ENCODE peak calls at places on chromosomes 3 and 15, in nine cellular contexts. One of them, this sample, is unnamed.

GRCh38 chr3:113741086-113741485 is 5.0 kb downstream of the NAA50 start:
- DNase-seq in NCI-H1105: no peak
- DNase-seq in endothelial cell: no peak
- DNase-seq in neural crest cell: no peak
- DNase-seq in 8988T: no peak
- DNase-seq in transverse colon: no peak
- DNase-seq in GDM1: no peak
- DNase-seq in HS-27A: no peak
- DNase-seq in activated T-cell treated with anti-CD3 and anti-CD28 coated beads for 24 hours: no peak
- DNase-seq in this sample: no peak

GRCh38 chr3:17580901-17581300 is 161.5 kb downstream of the TBC1D5 start:
- DNase-seq in NCI-H1105: no peak
- DNase-seq in endothelial cell: no peak
- DNase-seq in neural crest cell: no peak
- DNase-seq in 8988T: no peak
- DNase-seq in transverse colon: no peak
- DNase-seq in GDM1: no peak
- DNase-seq in HS-27A: no peak
- DNase-seq in activated T-cell treated with anti-CD3 and anti-CD28 coated beads for 24 hours: no peak
- DNase-seq in this sample: no peak

GRCh38 chr3:23096041-23096440 is 107.1 kb upstream of the UBE2E2 start:
- DNase-seq in NCI-H1105: no peak
- DNase-seq in endothelial cell: no peak
- DNase-seq in neural crest cell: no peak
- DNase-seq in 8988T: no peak
- DNase-seq in transverse colon: no peak
- DNase-seq in GDM1: no peak
- DNase-seq in HS-27A: no peak
- DNase-seq in activated T-cell treated with anti-CD3 and anti-CD28 coated beads for 24 hours: no peak
- DNase-seq in this sample: no peak

GRCh38 chr15:43523646-43524045 is 6.2 kb downstream of the MAP1A start:
- DNase-seq in NCI-H1105: no peak
- DNase-seq in endothelial cell: no peak
- DNase-seq in neural crest cell: no peak
- DNase-seq in 8988T: no peak
- DNase-seq in transverse colon: no peak
- DNase-seq in GDM1: no peak
- DNase-seq in HS-27A: no peak
- DNase-seq in activated T-cell treated with anti-CD3 and anti-CD28 coated beads for 24 hours: no peak
- DNase-seq in this sample: no peak

GRCh38 chr3:13654330-13655073 is 105.6 kb downstream of the FBLN2 start:
- DNase-seq in NCI-H1105: no peak
- DNase-seq in endothelial cell: peak
- DNase-seq in neural crest cell: peak
- DNase-seq in 8988T: no peak
- DNase-seq in transverse colon: no peak
- DNase-seq in GDM1: no peak
- DNase-seq in HS-27A: no peak
- DNase-seq in activated T-cell treated with anti-CD3 and anti-CD28 coated beads for 24 hours: no peak
- DNase-seq in this sample: no peak

GRCh38 chr3:108099679-108100428 is 9.0 kb upstream of the CD47 start:
- DNase-seq in NCI-H1105: no peak
- DNase-seq in endothelial cell: no peak
- DNase-seq in neural crest cell: no peak
- DNase-seq in 8988T: no peak
- DNase-seq in transverse colon: no peak
- DNase-seq in GDM1: peak
- DNase-seq in HS-27A: no peak
- DNase-seq in activated T-cell treated with anti-CD3 and anti-CD28 coated beads for 24 hours: no peak
- DNase-seq in this sample: no peak

GRCh38 chr15:71093089-71094024 is 21.9 kb upstream of the THSD4 start:
- DNase-seq in NCI-H1105: peak
- DNase-seq in endothelial cell: no peak
- DNase-seq in neural crest cell: no peak
- DNase-seq in 8988T: no peak
- DNase-seq in transverse colon: peak
- DNase-seq in GDM1: no peak
- DNase-seq in HS-27A: peak
- DNase-seq in activated T-cell treated with anti-CD3 and anti-CD28 coated beads for 24 hours: no peak
- DNase-seq in this sample: no peak

GRCh38 chr3:45929042-45929679 is 14.1 kb upstream of the CXCR6 start:
- DNase-seq in NCI-H1105: no peak
- DNase-seq in endothelial cell: peak
- DNase-seq in neural crest cell: peak
- DNase-seq in 8988T: peak
- DNase-seq in transverse colon: peak
- DNase-seq in GDM1: peak
- DNase-seq in HS-27A: no peak
- DNase-seq in activated T-cell treated with anti-CD3 and anti-CD28 coated beads for 24 hours: peak
- DNase-seq in this sample: no peak

GRCh38 chr3:172454180-172454579 is 5.9 kb upstream of the GHSR start:
- DNase-seq in NCI-H1105: no peak
- DNase-seq in endothelial cell: no peak
- DNase-seq in neural crest cell: no peak
- DNase-seq in 8988T: no peak
- DNase-seq in transverse colon: no peak
- DNase-seq in GDM1: no peak
- DNase-seq in HS-27A: no peak
- DNase-seq in activated T-cell treated with anti-CD3 and anti-CD28 coated beads for 24 hours: no peak
- DNase-seq in this sample: no peak

GRCh38 chr3:15819043-15819442 is 21.3 kb upstream of the ANKRD28 start:
- DNase-seq in NCI-H1105: no peak
- DNase-seq in endothelial cell: no peak
- DNase-seq in neural crest cell: no peak
- DNase-seq in 8988T: no peak
- DNase-seq in transverse colon: no peak
- DNase-seq in GDM1: no peak
- DNase-seq in HS-27A: no peak
- DNase-seq in activated T-cell treated with anti-CD3 and anti-CD28 coated beads for 24 hours: no peak
- DNase-seq in this sample: no peak

GRCh38 chr3:72888546-72889309 is 882 bp downstream of the GXYLT2 start:
- DNase-seq in NCI-H1105: no peak
- DNase-seq in endothelial cell: peak
- DNase-seq in neural crest cell: peak
- DNase-seq in 8988T: no peak
- DNase-seq in transverse colon: peak
- DNase-seq in GDM1: no peak
- DNase-seq in HS-27A: no peak
- DNase-seq in activated T-cell treated with anti-CD3 and anti-CD28 coated beads for 24 hours: no peak
- DNase-seq in this sample: no peak

GRCh38 chr3:99330281-99330680 is 308.1 kb upstream of the COL8A1 start:
- DNase-seq in NCI-H1105: no peak
- DNase-seq in endothelial cell: no peak
- DNase-seq in neural crest cell: no peak
- DNase-seq in 8988T: no peak
- DNase-seq in transverse colon: no peak
- DNase-seq in GDM1: no peak
- DNase-seq in HS-27A: no peak
- DNase-seq in activated T-cell treated with anti-CD3 and anti-CD28 coated beads for 24 hours: no peak
- DNase-seq in this sample: no peak

GRCh38 chr3:139839034-139839433 is 96.0 kb upstream of the CLSTN2 start:
- DNase-seq in NCI-H1105: no peak
- DNase-seq in endothelial cell: no peak
- DNase-seq in neural crest cell: no peak
- DNase-seq in 8988T: no peak
- DNase-seq in transverse colon: no peak
- DNase-seq in GDM1: no peak
- DNase-seq in HS-27A: no peak
- DNase-seq in activated T-cell treated with anti-CD3 and anti-CD28 coated beads for 24 hours: no peak
- DNase-seq in this sample: no peak

GRCh38 chr3:179069762-179070390 is 1.7 kb downstream of the ZMAT3 start:
- DNase-seq in NCI-H1105: peak
- DNase-seq in endothelial cell: no peak
- DNase-seq in neural crest cell: no peak
- DNase-seq in 8988T: no peak
- DNase-seq in transverse colon: no peak
- DNase-seq in GDM1: no peak
- DNase-seq in HS-27A: no peak
- DNase-seq in activated T-cell treated with anti-CD3 and anti-CD28 coated beads for 24 hours: no peak
- DNase-seq in this sample: no peak

GRCh38 chr3:36796896-36797295 is 32.5 kb upstream of the DCLK3 start:
- DNase-seq in NCI-H1105: no peak
- DNase-seq in endothelial cell: no peak
- DNase-seq in neural crest cell: no peak
- DNase-seq in 8988T: no peak
- DNase-seq in transverse colon: no peak
- DNase-seq in GDM1: no peak
- DNase-seq in HS-27A: no peak
- DNase-seq in activated T-cell treated with anti-CD3 and anti-CD28 coated beads for 24 hours: no peak
- DNase-seq in this sample: no peak

GRCh38 chr3:87076951-87077350 is 86.0 kb upstream of the VGLL3 start:
- DNase-seq in NCI-H1105: no peak
- DNase-seq in endothelial cell: no peak
- DNase-seq in neural crest cell: no peak
- DNase-seq in 8988T: no peak
- DNase-seq in transverse colon: no peak
- DNase-seq in GDM1: no peak
- DNase-seq in HS-27A: peak
- DNase-seq in activated T-cell treated with anti-CD3 and anti-CD28 coated beads for 24 hours: no peak
- DNase-seq in this sample: no peak

GRCh38 chr3:13021141-13021933 is 51.9 kb downstream of the IQSEC1 start:
- DNase-seq in NCI-H1105: peak
- DNase-seq in endothelial cell: no peak
- DNase-seq in neural crest cell: no peak
- DNase-seq in 8988T: no peak
- DNase-seq in transverse colon: no peak
- DNase-seq in GDM1: no peak
- DNase-seq in HS-27A: no peak
- DNase-seq in activated T-cell treated with anti-CD3 and anti-CD28 coated beads for 24 hours: no peak
- DNase-seq in this sample: no peak

GRCh38 chr15:87131067-87131466 is 1051.4 kb downstream of the AGBL1 start:
- DNase-seq in NCI-H1105: no peak
- DNase-seq in endothelial cell: no peak
- DNase-seq in neural crest cell: no peak
- DNase-seq in 8988T: no peak
- DNase-seq in transverse colon: no peak
- DNase-seq in GDM1: no peak
- DNase-seq in HS-27A: no peak
- DNase-seq in activated T-cell treated with anti-CD3 and anti-CD28 coated beads for 24 hours: no peak
- DNase-seq in this sample: no peak

GRCh38 chr3:190807719-190808375 is 54.6 kb downstream of the GMNC start:
- DNase-seq in NCI-H1105: peak
- DNase-seq in endothelial cell: no peak
- DNase-seq in neural crest cell: no peak
- DNase-seq in 8988T: no peak
- DNase-seq in transverse colon: no peak
- DNase-seq in GDM1: no peak
- DNase-seq in HS-27A: no peak
- DNase-seq in activated T-cell treated with anti-CD3 and anti-CD28 coated beads for 24 hours: no peak
- DNase-seq in this sample: no peak

GRCh38 chr15:69740684-69741083 is 288.1 kb downstream of the RPLP1 start:
- DNase-seq in NCI-H1105: no peak
- DNase-seq in endothelial cell: no peak
- DNase-seq in neural crest cell: no peak
- DNase-seq in 8988T: no peak
- DNase-seq in transverse colon: no peak
- DNase-seq in GDM1: no peak
- DNase-seq in HS-27A: no peak
- DNase-seq in activated T-cell treated with anti-CD3 and anti-CD28 coated beads for 24 hours: no peak
- DNase-seq in this sample: no peak

GRCh38 chr15:40731034-40731433 is 24.0 kb downstream of the RMDN3 start:
- DNase-seq in NCI-H1105: no peak
- DNase-seq in endothelial cell: no peak
- DNase-seq in neural crest cell: no peak
- DNase-seq in 8988T: no peak
- DNase-seq in transverse colon: no peak
- DNase-seq in GDM1: no peak
- DNase-seq in HS-27A: no peak
- DNase-seq in activated T-cell treated with anti-CD3 and anti-CD28 coated beads for 24 hours: no peak
- DNase-seq in this sample: no peak

GRCh38 chr3:108293858-108294257 is 2.5 kb upstream of the HHLA2 start:
- DNase-seq in NCI-H1105: no peak
- DNase-seq in endothelial cell: no peak
- DNase-seq in neural crest cell: no peak
- DNase-seq in 8988T: no peak
- DNase-seq in transverse colon: no peak
- DNase-seq in GDM1: no peak
- DNase-seq in HS-27A: no peak
- DNase-seq in activated T-cell treated with anti-CD3 and anti-CD28 coated beads for 24 hours: no peak
- DNase-seq in this sample: no peak

GRCh38 chr15:67920524-67921240 is 80.8 kb upstream of the RNU6-1 start:
- DNase-seq in NCI-H1105: no peak
- DNase-seq in endothelial cell: no peak
- DNase-seq in neural crest cell: no peak
- DNase-seq in 8988T: no peak
- DNase-seq in transverse colon: no peak
- DNase-seq in GDM1: no peak
- DNase-seq in HS-27A: no peak
- DNase-seq in activated T-cell treated with anti-CD3 and anti-CD28 coated beads for 24 hours: no peak
- DNase-seq in this sample: no peak

GRCh38 chr3:146166450-146167222 is 5.7 kb upstream of the PLOD2 start:
- DNase-seq in NCI-H1105: no peak
- DNase-seq in endothelial cell: no peak
- DNase-seq in neural crest cell: no peak
- DNase-seq in 8988T: no peak
- DNase-seq in transverse colon: no peak
- DNase-seq in GDM1: no peak
- DNase-seq in HS-27A: no peak
- DNase-seq in activated T-cell treated with anti-CD3 and anti-CD28 coated beads for 24 hours: no peak
- DNase-seq in this sample: no peak

GRCh38 chr15:70002897-70003296 is 94.8 kb downstream of the TLE3 start:
- DNase-seq in NCI-H1105: no peak
- DNase-seq in endothelial cell: no peak
- DNase-seq in neural crest cell: no peak
- DNase-seq in 8988T: no peak
- DNase-seq in transverse colon: no peak
- DNase-seq in GDM1: no peak
- DNase-seq in HS-27A: no peak
- DNase-seq in activated T-cell treated with anti-CD3 and anti-CD28 coated beads for 24 hours: no peak
- DNase-seq in this sample: no peak

GRCh38 chr3:17672506-17672905 is 69.9 kb downstream of the TBC1D5 start:
- DNase-seq in NCI-H1105: no peak
- DNase-seq in endothelial cell: no peak
- DNase-seq in neural crest cell: no peak
- DNase-seq in 8988T: no peak
- DNase-seq in transverse colon: no peak
- DNase-seq in GDM1: no peak
- DNase-seq in HS-27A: no peak
- DNase-seq in activated T-cell treated with anti-CD3 and anti-CD28 coated beads for 24 hours: no peak
- DNase-seq in this sample: no peak

GRCh38 chr15:39963806-39964205 is 29.9 kb downstream of the EIF2AK4 start:
- DNase-seq in NCI-H1105: no peak
- DNase-seq in endothelial cell: no peak
- DNase-seq in neural crest cell: no peak
- DNase-seq in 8988T: no peak
- DNase-seq in transverse colon: no peak
- DNase-seq in GDM1: no peak
- DNase-seq in HS-27A: no peak
- DNase-seq in activated T-cell treated with anti-CD3 and anti-CD28 coated beads for 24 hours: no peak
- DNase-seq in this sample: no peak

GRCh38 chr3:195100903-195101591 is 169.9 kb downstream of the XXYLT1 start:
- DNase-seq in NCI-H1105: peak
- DNase-seq in endothelial cell: no peak
- DNase-seq in neural crest cell: no peak
- DNase-seq in 8988T: no peak
- DNase-seq in transverse colon: peak
- DNase-seq in GDM1: no peak
- DNase-seq in HS-27A: no peak
- DNase-seq in activated T-cell treated with anti-CD3 and anti-CD28 coated beads for 24 hours: no peak
- DNase-seq in this sample: no peak

GRCh38 chr3:134617608-134618472 is 33.0 kb downstream of the KY start:
- DNase-seq in NCI-H1105: no peak
- DNase-seq in endothelial cell: no peak
- DNase-seq in neural crest cell: no peak
- DNase-seq in 8988T: no peak
- DNase-seq in transverse colon: no peak
- DNase-seq in GDM1: no peak
- DNase-seq in HS-27A: no peak
- DNase-seq in activated T-cell treated with anti-CD3 and anti-CD28 coated beads for 24 hours: no peak
- DNase-seq in this sample: no peak

GRCh38 chr3:17195192-17195611 is 310.4 kb downstream of the PLCL2 start:
- DNase-seq in NCI-H1105: no peak
- DNase-seq in endothelial cell: no peak
- DNase-seq in neural crest cell: no peak
- DNase-seq in 8988T: no peak
- DNase-seq in transverse colon: peak
- DNase-seq in GDM1: no peak
- DNase-seq in HS-27A: no peak
- DNase-seq in activated T-cell treated with anti-CD3 and anti-CD28 coated beads for 24 hours: no peak
- DNase-seq in this sample: peak

GRCh38 chr3:14602006-14602803 is 49.4 kb upstream of the CCDC174 start:
- DNase-seq in NCI-H1105: no peak
- DNase-seq in endothelial cell: peak
- DNase-seq in neural crest cell: no peak
- DNase-seq in 8988T: peak
- DNase-seq in transverse colon: no peak
- DNase-seq in GDM1: no peak
- DNase-seq in HS-27A: no peak
- DNase-seq in activated T-cell treated with anti-CD3 and anti-CD28 coated beads for 24 hours: no peak
- DNase-seq in this sample: no peak